ENCODE peak calls at places on chromosomes 13 and 19, in seven cellular contexts. Y is CD4-positive, alpha-beta memory T cell; D is SJSA1; I is fibroblast of lung; A is IMR-90; R is CD4-positive, alpha-beta T cell; X is pancreas. O is an unnamed sample.

GRCh38 chr19:11322269-11323024 is 17.0 kb downstream of the RAB3D start:
- DNase-seq in R (no peak), I (no peak), D (peak), A (peak), Y (no peak), X (no peak), O (no peak)

GRCh38 chr13:30745917-30746686 is 10.8 kb downstream of the ALOX5AP start:
- DNase-seq in D (no peak), A (no peak), X (peak), I (peak), Y (no peak), R (no peak), O (no peak)

GRCh38 chr13:41216160-41216559 is 21.8 kb upstream of the KBTBD7 start:
- DNase-seq in D (peak), Y (no peak), A (peak), X (no peak), R (no peak), I (peak), O (no peak)

GRCh38 chr13:49975826-49976225 is 21.0 kb upstream of the TRIM13 start:
- DNase-seq in Y (no peak), A (no peak), R (no peak), X (no peak), I (no peak), D (no peak), O (no peak)

GRCh38 chr19:40614595-40615411 is 13.6 kb downstream of the LTBP4 start:
- DNase-seq in A (peak), Y (peak), I (peak), D (peak), R (peak), X (peak), O (no peak)

GRCh38 chr13:25286308-25286968 is 850 bp downstream of the MTMR6 start:
- DNase-seq in D (peak), X (no peak), R (peak), A (peak), I (peak), Y (peak), O (no peak)

GRCh38 chr13:95296326-95296939 is 4.8 kb downstream of the ABCC4 start:
- DNase-seq in I (no peak), X (peak), A (no peak), R (no peak), D (no peak), Y (no peak), O (no peak)

GRCh38 chr13:80527400-80527799 is 186.5 kb upstream of the SPRY2 start:
- DNase-seq in X (no peak), R (no peak), A (no peak), D (no peak), I (no peak), Y (no peak), O (no peak)

GRCh38 chr13:97366172-97366688 is 67.7 kb upstream of the RAP2A start:
- DNase-seq in Y (no peak), R (no peak), A (no peak), D (no peak), I (peak), X (no peak), O (no peak)

DNA sequence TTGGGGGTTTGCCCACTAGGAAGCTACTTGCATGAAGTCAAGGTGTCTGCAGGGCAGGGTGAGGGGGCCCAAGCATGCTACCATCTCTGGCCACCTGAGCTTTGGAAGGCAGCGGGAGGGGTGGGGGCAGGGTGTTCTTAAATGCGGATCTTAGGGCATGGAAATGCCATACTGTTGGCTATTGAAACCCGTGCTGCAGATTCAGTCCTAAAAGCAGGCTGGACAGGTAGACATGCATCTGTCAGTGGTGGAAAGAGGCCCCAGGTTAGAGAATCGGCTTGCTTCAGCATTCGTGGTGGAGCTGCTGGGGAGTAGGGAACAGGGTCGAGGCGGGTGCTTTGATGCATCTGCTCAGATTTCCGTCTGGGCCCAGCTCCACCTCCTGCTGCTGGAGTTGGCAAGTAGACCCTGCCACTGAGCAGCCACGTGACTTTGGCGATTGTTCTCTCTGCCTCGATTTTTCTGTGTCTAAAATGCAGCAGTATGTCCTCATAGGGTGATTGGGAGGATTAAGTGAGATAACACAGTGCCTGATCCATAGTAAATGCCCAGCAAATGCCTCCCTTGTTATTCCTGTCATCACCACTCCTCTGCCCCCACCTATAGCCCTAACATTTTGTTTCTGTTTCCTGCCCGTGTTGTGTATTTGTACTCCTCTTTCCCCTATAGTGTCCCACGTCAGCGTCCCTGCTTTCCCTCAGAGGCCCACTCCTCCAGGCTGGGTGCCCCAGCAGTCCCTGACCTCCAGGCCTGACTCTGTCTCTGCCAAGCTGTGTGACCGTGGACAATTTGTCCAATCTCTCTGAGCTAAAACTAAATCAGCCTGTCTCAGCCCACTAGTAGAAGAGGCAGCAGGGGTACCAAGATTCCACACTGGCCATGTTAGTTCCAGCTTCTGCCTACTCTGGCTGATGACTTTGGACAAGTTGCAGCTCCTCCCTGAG is 5.8 kb downstream of the PPP1R37 start:
- DNase-seq in D (no peak), X (no peak), A (peak), Y (peak), R (no peak), I (peak), O (peak)
- H3K27ac ChIP-seq in D (no peak), X (peak), A (peak), Y (no peak), R (no peak), I (peak), O (peak)

DNA sequence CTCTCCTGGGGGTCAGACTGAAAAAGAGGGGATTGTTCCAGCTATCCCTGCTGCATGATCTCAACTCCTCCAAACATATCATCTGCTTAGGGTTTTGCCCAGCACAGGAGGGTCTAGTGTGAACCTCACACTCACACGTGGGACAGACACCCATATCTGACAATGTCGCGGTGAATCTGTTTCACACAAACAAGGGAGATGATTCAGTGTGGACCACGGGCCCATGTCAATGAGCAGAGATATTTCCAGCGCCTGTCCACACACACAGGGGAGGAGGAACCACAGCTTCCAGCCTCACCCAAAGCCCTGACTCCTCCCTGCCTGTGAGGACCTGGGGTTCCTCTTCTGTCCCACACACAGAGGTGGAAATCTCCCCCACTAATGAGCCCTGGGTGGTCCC is 29.6 kb upstream of the KIR3DL3 start:
- DNase-seq in Y (no peak), A (no peak), R (no peak), I (no peak), X (no peak), D (no peak), O (no peak)
- H3K27ac ChIP-seq in Y (no peak), A (no peak), R (no peak), I (no peak), X (no peak), D (no peak), O (no peak)

DNA sequence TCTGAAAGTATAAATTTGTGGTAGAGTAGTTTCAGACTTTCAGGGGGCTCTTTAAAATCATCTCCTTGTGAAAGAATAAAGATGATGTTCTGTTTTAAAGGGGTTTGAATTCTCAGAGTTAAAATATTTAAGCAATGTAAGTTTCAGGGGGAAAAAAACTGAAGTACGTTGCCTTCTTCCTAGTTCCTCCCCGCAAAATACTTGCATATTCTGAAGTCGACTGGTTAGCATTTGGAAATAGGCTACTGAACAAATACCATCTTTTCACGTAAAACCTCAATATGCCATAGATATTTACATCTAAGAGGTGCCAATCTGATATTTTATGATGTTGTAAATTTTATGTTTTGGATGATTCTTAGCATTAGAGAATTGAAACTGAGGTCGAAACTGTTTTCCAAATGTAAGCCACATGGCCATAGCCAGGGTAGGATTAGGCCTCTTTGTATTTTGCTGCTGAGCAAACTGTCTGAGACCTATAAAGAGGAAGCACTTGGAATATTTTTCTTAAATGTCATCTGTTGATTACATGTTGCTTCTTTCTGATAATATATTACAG is 138.3 kb downstream of the FLT1 start:
- DNase-seq in R (no peak), I (no peak), Y (no peak), A (no peak), X (no peak), D (no peak), O (no peak)
- H3K27ac ChIP-seq in R (no peak), I (no peak), Y (no peak), A (no peak), X (no peak), D (no peak), O (no peak)

GRCh38 chr19:13044160-13044853 is 49.0 kb downstream of the NFIX start:
- DNase-seq in I (no peak), A (peak), R (no peak), D (no peak), X (no peak), Y (no peak), O (no peak)
- H3K27ac ChIP-seq in I (no peak), A (no peak), R (no peak), D (no peak), X (no peak), Y (no peak), O (peak)

GRCh38 chr19:15641901-15642491 is 1.3 kb downstream of the CYP4F3 start:
- DNase-seq in Y (no peak), A (no peak), X (no peak), I (no peak), D (no peak), R (no peak), O (no peak)
- H3K27ac ChIP-seq in Y (no peak), A (no peak), X (no peak), I (no peak), D (no peak), R (no peak), O (no peak)

DNA sequence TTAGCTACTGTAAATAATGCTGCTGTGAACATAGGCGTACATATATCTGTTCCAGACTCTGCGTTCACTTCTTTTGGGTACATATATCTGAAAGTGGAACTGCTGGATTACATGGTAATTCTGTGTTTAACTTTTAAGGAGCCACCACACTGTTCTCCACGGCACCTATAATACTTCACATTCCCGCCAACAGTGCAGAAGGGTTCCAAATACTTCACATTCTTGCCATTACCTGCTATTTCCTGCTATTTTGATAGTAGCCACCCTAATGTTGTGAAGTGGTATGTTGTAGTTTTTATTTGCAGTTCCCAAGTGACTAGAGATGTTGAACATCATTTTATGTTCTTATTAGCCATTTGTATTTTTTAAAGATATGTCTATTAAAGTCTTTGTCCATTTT is 377.4 kb upstream of the SLC10A2 start:
- DNase-seq in R (no peak), D (no peak), Y (no peak), X (no peak), A (no peak), I (no peak), O (no peak)
- H3K27ac ChIP-seq in R (no peak), D (no peak), Y (no peak), X (no peak), A (no peak), I (no peak), O (no peak)

GRCh38 chr19:38001158-38001781 is 94.3 kb downstream of the SIPA1L3 start:
- DNase-seq in D (no peak), I (no peak), R (no peak), A (no peak), Y (no peak), X (no peak), O (no peak)

GRCh38 chr19:38003427-38004099 is 96.6 kb downstream of the SIPA1L3 start:
- DNase-seq in X (peak), Y (no peak), D (peak), R (no peak), A (peak), I (peak), O (peak)

GRCh38 chr19:37997911-37998344 is 90.9 kb downstream of the SIPA1L3 start:
- DNase-seq in D (peak), R (no peak), A (peak), Y (no peak), X (no peak), I (peak), O (no peak)

GRCh38 chr19:37998801-37999308 is 91.8 kb downstream of the SIPA1L3 start:
- DNase-seq in X (no peak), Y (no peak), D (no peak), I (no peak), R (no peak), A (no peak), O (no peak)

GRCh38 chr19:37999309-38000213 is 92.6 kb downstream of the SIPA1L3 start:
- DNase-seq in I (peak), X (no peak), A (peak), R (no peak), Y (no peak), D (peak), O (no peak)
- H3K27ac ChIP-seq in I (peak), X (no peak), A (peak), R (no peak), Y (no peak), D (peak), O (no peak)

GRCh38 chr13:45178349-45179142 is 22.3 kb downstream of the KCTD4 start:
- DNase-seq in D (peak), Y (no peak), A (peak), I (peak), X (no peak), R (no peak), O (no peak)
- H3K27ac ChIP-seq in D (no peak), Y (no peak), A (peak), I (peak), X (no peak), R (no peak), O (no peak)

GRCh38 chr13:110950356-110950755 is 35.5 kb upstream of the ANKRD10 start:
- DNase-seq in X (no peak), A (no peak), Y (no peak), R (no peak), D (no peak), I (no peak), O (no peak)
- H3K27ac ChIP-seq in X (no peak), A (no peak), Y (no peak), R (no peak), D (no peak), I (no peak), O (no peak)

O was measured in dorsolateral prefrontal cortex.